ENCODE peak calls at places on chromosomes 7 and 10, in ten cellular contexts. S is suprapubic skin, U is SK-N-SH, C is transverse colon, M is spleen, B is vagina, V is stomach, A is Panc1, R is breast epithelium, T is HCT116. K is an unnamed sample. For H3K9me3, the result is how much of the 10 kb centered on the place peaks cover.

GRCh38 chr7:75599244-75599771 is 107.2 kb downstream of the SPDYE5 start:
- DNase-seq in C (no peak), B (no peak), U (peak), S (no peak), M (no peak), R (no peak), T (no peak), A (no peak), V (no peak), K (no peak)

GRCh38 chr10:117936136-117936535 is 110.6 kb downstream of the RAB11FIP2 start:
- DNase-seq in A (no peak), U (no peak), V (no peak), R (no peak), C (no peak), T (no peak), S (no peak), M (no peak), B (no peak), K (no peak)

GRCh38 chr7:116236020-116236630 is 25.8 kb downstream of the TES start:
- DNase-seq in U (peak), A (no peak), M (no peak), C (peak), R (no peak), B (no peak), V (peak), S (no peak), T (no peak), K (no peak)

GRCh38 chr10:14625210-14625621 is 149.5 kb downstream of the FAM107B start:
- DNase-seq in R (no peak), A (no peak), C (no peak), S (no peak), V (no peak), T (no peak), U (peak), M (no peak), B (no peak), K (no peak)

GRCh38 chr7:27159278-27160146 is 3.0 kb upstream of the HOXA7 start:
- DNase-seq in C (peak), M (no peak), V (no peak), S (peak), B (no peak), T (no peak), U (no peak), R (peak), A (no peak), K (no peak)

GRCh38 chr7:41224063-41224763 is 478.7 kb downstream of the INHBA start:
- DNase-seq in B (no peak), R (no peak), T (peak), C (no peak), A (no peak), V (no peak), U (no peak), S (no peak), M (no peak), K (no peak)

GRCh38 chr7:30920021-30920583 is 8.4 kb downstream of the AQP1 start:
- DNase-seq in C (peak), S (peak), R (peak), B (no peak), V (no peak), M (peak), A (no peak), U (peak), T (no peak), K (no peak)

GRCh38 chr10:97596101-97597055 is 6.9 kb downstream of the C10orf62 start:
- DNase-seq in U (peak), A (no peak), C (no peak), S (no peak), T (peak), R (no peak), M (no peak), B (peak), V (no peak), K (no peak)

GRCh38 chr10:14429043-14429713 is 98.5 kb upstream of the FRMD4A start:
- DNase-seq in S (no peak), M (no peak), C (no peak), R (no peak), B (no peak), A (no peak), V (no peak), U (no peak), T (no peak), K (no peak)

GRCh38 chr10:60894816-60895215 is 49.2 kb downstream of the RHOBTB1 start:
- DNase-seq in S (no peak), U (no peak), A (no peak), V (no peak), M (no peak), B (no peak), T (no peak), C (no peak), R (no peak), K (no peak)

GRCh38 chr10:121927841-121928527 is at the start of gene ATE1:
- DNase-seq in T (peak), U (peak), B (peak), S (peak), V (peak), A (no peak), R (peak), M (peak), C (peak), K (peak)
- TF ChIP-seq POLR2AphosphoS5 in T (peak), U (peak), B (no peak), S (peak), V (peak), A (peak), R (peak), M (peak), C (peak), K (peak)

GRCh38 chr10:11341253-11341652 is 270.2 kb downstream of the USP6NL start:
- DNase-seq in A (no peak), V (no peak), S (no peak), T (no peak), R (no peak), B (no peak), U (no peak), C (no peak), M (no peak), K (no peak)
- H3K27ac ChIP-seq in A (no peak), V (no peak), S (no peak), T (no peak), R (no peak), B (no peak), U (no peak), C (no peak), M (no peak), K (no peak)

GRCh38 chr7:71780282-71780681 is 631.9 kb downstream of the CALN1 start:
- DNase-seq in R (no peak), B (no peak), T (no peak), M (no peak), S (no peak), A (no peak), C (no peak), U (no peak), V (no peak), K (peak)
- H3K9me3 ChIP-seq in R (under half), B (under half), T (under half), M (under half), S (under half), A (under half), C (under half), U (under half), V (under half), K (under half)

GRCh38 chr10:131841131-131841661 is 59.6 kb upstream of the PPP2R2D start:
- DNase-seq in U (no peak), C (no peak), A (no peak), M (peak), T (no peak), V (no peak), B (no peak), S (peak), R (peak), K (no peak)

GRCh38 chr10:131841669-131842139 is 59.1 kb upstream of the PPP2R2D start:
- DNase-seq in V (no peak), S (peak), T (no peak), R (peak), A (no peak), M (peak), C (no peak), U (no peak), B (no peak), K (no peak)

GRCh38 chr10:131840788-131841118 is 60.1 kb upstream of the PPP2R2D start:
- DNase-seq in S (no peak), C (no peak), B (no peak), A (no peak), M (no peak), V (no peak), T (no peak), U (no peak), R (no peak), K (no peak)

GRCh38 chr10:131838921-131839320 is 61.9 kb upstream of the PPP2R2D start:
- DNase-seq in A (no peak), V (no peak), C (no peak), S (peak), U (no peak), M (no peak), R (peak), T (no peak), B (no peak), K (no peak)

GRCh38 chr10:131839351-131839750 is 61.5 kb upstream of the PPP2R2D start:
- DNase-seq in B (no peak), T (no peak), A (no peak), U (no peak), M (peak), S (peak), C (no peak), V (no peak), R (peak), K (no peak)
- TF ChIP-seq POLR2AphosphoS5 in B (no peak), T (no peak), A (no peak), U (no peak), M (no peak), S (no peak), C (no peak), V (no peak), R (no peak), K (no peak)

GRCh38 chr7:21106296-21106732 is 319.6 kb upstream of the SP8 start:
- DNase-seq in A (no peak), T (no peak), U (no peak), M (no peak), V (no peak), B (no peak), R (no peak), C (no peak), S (no peak), K (no peak)

GRCh38 chr7:21107101-21107500 is 320.4 kb upstream of the SP8 start:
- DNase-seq in M (no peak), T (no peak), U (no peak), R (no peak), B (no peak), V (no peak), A (no peak), S (no peak), C (no peak), K (no peak)

GRCh38 chr7:21104124-21104500 is 317.4 kb upstream of the SP8 start:
- DNase-seq in T (no peak), A (no peak), M (no peak), S (no peak), U (no peak), C (peak), R (no peak), V (peak), B (no peak), K (no peak)

GRCh38 chr7:21099955-21100354 is 313.3 kb upstream of the SP8 start:
- DNase-seq in S (no peak), R (no peak), M (no peak), B (no peak), A (no peak), U (no peak), T (no peak), V (no peak), C (no peak), K (no peak)

GRCh38 chr7:21103426-21104123 is 316.9 kb upstream of the SP8 start:
- DNase-seq in T (no peak), A (no peak), C (peak), V (no peak), B (no peak), R (no peak), U (no peak), S (no peak), M (no peak), K (no peak)
- H3K27ac ChIP-seq in T (no peak), A (no peak), C (peak), V (peak), B (no peak), R (no peak), U (no peak), S (no peak), M (no peak), K (no peak)

GRCh38 chr10:54139819-54140428 is 661.1 kb downstream of the PCDH15 start:
- DNase-seq in A (no peak), R (no peak), B (no peak), U (no peak), S (no peak), T (no peak), C (no peak), M (no peak), V (no peak), K (no peak)
- H3K9me3 ChIP-seq in A (under half), R (under half), B (under half), U (under half), S (under half), T (under half), C (under half), M (under half), V (under half), K (under half)

GRCh38 chr7:103936558-103936957 is 52.9 kb downstream of the RELN start:
- DNase-seq in V (no peak), B (no peak), R (no peak), T (no peak), C (no peak), U (no peak), S (no peak), A (no peak), M (no peak), K (no peak)

GRCh38 chr7:103932389-103932788 is 57.1 kb downstream of the RELN start:
- DNase-seq in U (no peak), V (no peak), S (no peak), M (no peak), R (no peak), B (no peak), T (no peak), A (no peak), C (no peak), K (no peak)

GRCh38 chr7:103937680-103938079 is 51.8 kb downstream of the RELN start:
- DNase-seq in M (no peak), T (no peak), R (no peak), U (no peak), B (no peak), A (no peak), V (no peak), S (no peak), C (no peak), K (no peak)

GRCh38 chr7:103929808-103930415 is 59.5 kb downstream of the RELN start:
- DNase-seq in V (no peak), U (no peak), R (no peak), S (no peak), B (no peak), C (no peak), A (no peak), M (no peak), T (no peak), K (peak)

DNA sequence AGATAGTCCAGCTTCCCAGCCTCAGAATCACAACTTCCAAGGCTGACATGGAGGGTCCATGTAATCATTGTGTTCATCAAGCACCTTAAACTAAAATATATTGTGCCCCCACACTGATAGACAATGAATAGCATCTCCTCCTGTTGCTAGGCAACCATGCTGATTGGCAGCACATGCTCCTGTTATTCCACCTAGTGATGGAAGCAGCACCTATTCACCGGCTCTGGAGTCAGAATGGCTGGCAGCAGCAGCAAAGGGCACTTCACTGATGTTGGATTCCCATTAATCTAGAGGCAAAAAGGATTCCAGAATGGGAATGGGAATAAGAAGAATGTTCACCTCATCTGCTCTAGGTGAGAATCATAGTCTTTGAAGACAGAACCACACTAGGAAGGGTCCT is 55.0 kb downstream of the RELN start:
- DNase-seq in M (no peak), A (no peak), S (no peak), C (no peak), B (no peak), T (no peak), U (no peak), V (no peak), R (no peak), K (no peak)
- TF ChIP-seq POLR2AphosphoS5 in M (no peak), A (no peak), S (no peak), C (no peak), B (no peak), T (no peak), U (no peak), V (no peak), R (no peak), K (no peak)

DNA sequence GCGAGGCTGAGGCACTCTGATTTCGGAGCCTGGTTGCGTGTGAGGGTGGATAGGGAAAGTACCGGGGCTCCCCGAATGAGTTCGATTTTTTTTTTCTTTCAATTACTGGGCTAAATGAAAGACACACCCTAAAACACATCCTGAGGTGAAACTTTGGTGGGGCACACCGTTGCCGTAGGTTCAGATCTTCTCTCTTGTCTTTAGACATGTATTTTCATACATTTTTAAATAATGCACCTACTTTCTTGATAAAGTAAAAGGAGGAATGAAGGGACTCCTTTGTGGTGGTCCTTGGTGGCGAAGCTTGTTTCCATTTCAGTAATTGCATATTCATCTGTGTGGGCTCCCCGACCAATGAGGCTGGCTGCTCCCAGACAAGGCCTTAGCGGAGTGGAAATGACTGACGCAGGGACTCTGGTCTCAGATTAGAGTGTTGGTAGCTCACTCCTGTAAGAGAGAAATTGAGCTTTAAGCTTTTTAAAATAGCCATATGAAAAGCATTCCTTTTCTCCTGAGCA is 764 bp downstream of the CCSER2 start:
- DNase-seq in C (peak), U (peak), M (peak), S (no peak), T (no peak), V (no peak), B (no peak), R (no peak), A (no peak), K (no peak)
- H3K27ac ChIP-seq in C (peak), U (peak), M (peak), S (peak), T (peak), V (peak), B (peak), R (peak), A (peak), K (peak)

GRCh38 chr10:106504536-106504935 is 660.0 kb downstream of the SORCS1 start:
- DNase-seq in V (no peak), C (no peak), B (no peak), T (no peak), R (no peak), U (no peak), M (no peak), S (no peak), A (no peak), K (no peak)

GRCh38 chr10:106506509-106507265 is 657.8 kb downstream of the SORCS1 start:
- DNase-seq in R (no peak), C (no peak), V (no peak), B (no peak), S (no peak), A (no peak), T (no peak), U (no peak), M (no peak), K (no peak)

GRCh38 chr10:106511917-106512316 is 652.6 kb downstream of the SORCS1 start:
- DNase-seq in U (no peak), A (no peak), C (no peak), T (no peak), B (no peak), R (no peak), M (no peak), S (no peak), V (no peak), K (no peak)

GRCh38 chr10:106513328-106513727 is 651.2 kb downstream of the SORCS1 start:
- DNase-seq in T (no peak), A (no peak), B (no peak), V (no peak), R (no peak), C (no peak), U (no peak), M (no peak), S (no peak), K (no peak)

GRCh38 chr10:106508920-106509319 is 655.6 kb downstream of the SORCS1 start:
- DNase-seq in C (no peak), S (no peak), R (no peak), M (no peak), A (no peak), V (no peak), U (no peak), T (no peak), B (no peak), K (no peak)
- H3K9me3 ChIP-seq in C (under half), S (under half), R (under half), M (under half), A (under half), V (under half), U (under half), T (under half), B (under half), K (under half)